ENCODE peak calls at places on chromosomes 13 and 19, in four cellular contexts. One of them, this sample, is unnamed.

GRCh38 chr19:41328157-41328817 is 18.3 kb downstream of the CCDC97 start:
- DNase-seq in Peyer's patch: peak; percentile 76
- DNase-seq in ascending aorta: no peak
- DNase-seq in GM23338: no peak
- DNase-seq in this sample: no peak

GRCh38 chr13:47908200-47908902 is 92.7 kb downstream of the SUCLA2 start:
- DNase-seq in Peyer's patch: no peak
- DNase-seq in ascending aorta: no peak
- DNase-seq in GM23338: no peak
- DNase-seq in this sample: no peak

GRCh38 chr13:49441846-49442245 is 2.0 kb downstream of the CAB39L start:
- DNase-seq in Peyer's patch: no peak
- DNase-seq in ascending aorta: no peak
- DNase-seq in GM23338: no peak
- DNase-seq in this sample: no peak

GRCh38 chr13:61170791-61171330 is 244.8 kb downstream of the PCDH20 start:
- DNase-seq in GM23338: no peak
- DNase-seq in Peyer's patch: no peak
- DNase-seq in ascending aorta: no peak
- DNase-seq in this sample: no peak

GRCh38 chr19:32406161-32407003 is 812 bp downstream of the DPY19L3 start:
- DNase-seq in GM23338: peak; percentile 83
- DNase-seq in ascending aorta: no peak
- DNase-seq in Peyer's patch: no peak
- DNase-seq in this sample: no peak

GRCh38 chr19:41595258-41595889 is 19.4 kb downstream of the CEACAM21 start:
- DNase-seq in ascending aorta: no peak
- DNase-seq in GM23338: peak; percentile 82
- DNase-seq in Peyer's patch: peak; percentile 76
- DNase-seq in this sample: peak; percentile 57

GRCh38 chr19:18466354-18466753 is 28.4 kb upstream of the ISYNA1 start:
- DNase-seq in ascending aorta: no peak
- DNase-seq in GM23338: no peak
- DNase-seq in Peyer's patch: no peak
- DNase-seq in this sample: no peak

GRCh38 chr13:113853518-113854237 is 10.2 kb downstream of the GAS6 start:
- DNase-seq in GM23338: no peak
- DNase-seq in ascending aorta: no peak
- DNase-seq in Peyer's patch: no peak
- DNase-seq in this sample: no peak

GRCh38 chr13:51978836-51979556 is 32.3 kb downstream of the ATP7B start:
- DNase-seq in Peyer's patch: peak; percentile 73
- DNase-seq in GM23338: no peak
- DNase-seq in ascending aorta: no peak
- DNase-seq in this sample: no peak

GRCh38 chr19:39093761-39094160 is 9.6 kb downstream of the ACP7 start:
- DNase-seq in ascending aorta: no peak
- DNase-seq in GM23338: no peak
- DNase-seq in Peyer's patch: no peak
- DNase-seq in this sample: no peak

GRCh38 chr13:36789730-36790129 is 29.3 kb upstream of the RFXAP start:
- DNase-seq in GM23338: no peak
- DNase-seq in Peyer's patch: no peak
- DNase-seq in ascending aorta: no peak
- DNase-seq in this sample: no peak

GRCh38 chr13:102333320-102334181 is 68.3 kb downstream of the FGF14 start:
- DNase-seq in ascending aorta: no peak
- DNase-seq in GM23338: peak; percentile 59
- DNase-seq in Peyer's patch: no peak
- DNase-seq in this sample: no peak

GRCh38 chr13:33032037-33032625 is 15.9 kb downstream of the KL start:
- DNase-seq in ascending aorta: no peak
- DNase-seq in GM23338: no peak
- DNase-seq in Peyer's patch: no peak
- DNase-seq in this sample: no peak

GRCh38 chr13:26872444-26873173 is 112.0 kb upstream of the GPR12 start:
- DNase-seq in GM23338: peak; percentile 91
- DNase-seq in ascending aorta: no peak
- DNase-seq in Peyer's patch: peak; percentile 55
- DNase-seq in this sample: peak; percentile 3

GRCh38 chr19:3343619-3344502 is 22.5 kb upstream of the NFIC start:
- DNase-seq in GM23338: peak; percentile 66
- DNase-seq in ascending aorta: peak; percentile 81
- DNase-seq in Peyer's patch: peak; percentile 87
- DNase-seq in this sample: no peak

GRCh38 chr19:56367829-56368711 is 25.3 kb downstream of the ZNF582 start:
- DNase-seq in ascending aorta: peak; percentile 60
- DNase-seq in GM23338: peak; percentile 99
- DNase-seq in Peyer's patch: peak; percentile 93
- DNase-seq in this sample: peak; percentile 87
- H3K27ac ChIP-seq in ascending aorta: peak overlapping the region; percentile 86
- H3K27ac ChIP-seq in GM23338: peak overlapping the region; percentile 97
- H3K27ac ChIP-seq in Peyer's patch: peak overlapping the region; percentile 63
- H3K27ac ChIP-seq in this sample: peak overlapping the region; percentile 44

GRCh38 chr19:7905298-7905697 is 1.6 kb downstream of the MAP2K7 start:
- DNase-seq in GM23338: no peak
- DNase-seq in ascending aorta: no peak
- DNase-seq in Peyer's patch: peak; percentile 45
- DNase-seq in this sample: no peak
- H3K4me3 ChIP-seq in GM23338: no peak overlapping the region
- H3K4me3 ChIP-seq in ascending aorta: peak overlapping the region; percentile 75
- H3K4me3 ChIP-seq in Peyer's patch: peak overlapping the region; percentile 83
- H3K4me3 ChIP-seq in this sample: no peak overlapping the region

GRCh38 chr19:4390017-4390861 is 10.1 kb downstream of the SH3GL1 start:
- DNase-seq in GM23338: peak; percentile 85
- DNase-seq in Peyer's patch: peak; percentile 62
- DNase-seq in ascending aorta: no peak
- DNase-seq in this sample: no peak
- H3K27ac ChIP-seq in GM23338: peak overlapping the region; percentile 84
- H3K27ac ChIP-seq in Peyer's patch: peak overlapping the region; percentile 38
- H3K27ac ChIP-seq in ascending aorta: peak overlapping the region; percentile 75
- H3K27ac ChIP-seq in this sample: no peak overlapping the region

GRCh38 chr19:54366811-54367210 is 2.1 kb upstream of the LAIR1 start:
- DNase-seq in GM23338: no peak
- DNase-seq in Peyer's patch: no peak
- DNase-seq in ascending aorta: no peak
- DNase-seq in this sample: no peak

GRCh38 chr19:54369082-54369691 is 4.5 kb upstream of the LAIR1 start:
- DNase-seq in ascending aorta: no peak
- DNase-seq in Peyer's patch: no peak
- DNase-seq in GM23338: no peak
- DNase-seq in this sample: no peak

DNA sequence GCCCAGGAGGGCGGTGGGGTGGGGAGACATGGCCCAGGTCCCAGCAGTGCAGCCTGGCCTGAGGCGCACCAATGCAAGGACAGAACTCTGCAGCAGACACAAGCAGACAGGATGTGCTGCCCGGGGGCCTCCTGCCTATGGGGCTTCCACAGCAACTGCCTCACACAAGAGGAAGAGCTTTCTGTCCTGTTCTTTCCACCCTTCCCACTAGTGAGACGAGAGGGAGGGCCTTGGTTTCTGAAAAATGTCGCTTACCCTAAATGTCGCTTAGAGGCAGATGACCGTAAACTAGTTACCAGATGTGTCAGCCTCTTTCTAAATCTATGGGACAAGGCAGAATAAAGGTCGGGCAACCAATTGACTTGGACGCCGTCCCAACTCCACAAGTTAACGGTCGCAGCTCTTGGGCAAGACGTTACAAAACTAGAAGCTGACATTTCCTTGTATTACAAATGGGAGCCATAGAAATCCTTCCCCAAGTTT is at the start of gene LAIR1:
- DNase-seq in Peyer's patch: peak; percentile 82
- DNase-seq in ascending aorta: no peak
- DNase-seq in GM23338: no peak
- DNase-seq in this sample: peak; percentile 46
- H3K4me3 ChIP-seq in Peyer's patch: peak within 1 kb of the TSS; percentile 45
- H3K4me3 ChIP-seq in ascending aorta: peak within 1 kb of the TSS; percentile 50
- H3K4me3 ChIP-seq in GM23338: no peak within 1 kb of the TSS
- H3K4me3 ChIP-seq in this sample: peak within 1 kb of the TSS; percentile 83